ENCODE peak calls at places on chromosomes 16 and 17, in nine cellular contexts. M is activated naive CD8-positive, alpha-beta T cell treated with anti-CD3 and anti-CD28 coated beads, Interleukin-2, amount 50 U/mL, for 24 hours; J is GM19239; N is NCI-H1436; A is activated T-helper 1 cell treated with anti-CD3 and anti-CD28 coated beads, Interleukin-2, amount 50 U/mL, for 16 hours; L is Kasumi-1; V is suprapubic skin; E is hippocampal formation; S is head of caudate nucleus. Z is an unnamed sample.

GRCh38 chr17:27247071-27247957 is 46.6 kb upstream of the WSB1 start:
- DNase-seq in M (no peak), J (no peak), N (no peak), A (no peak), L (no peak), V (peak), E (no peak), S (no peak), Z (peak)

GRCh38 chr17:82882715-82883446 is 43.1 kb upstream of the ZNF750 start:
- DNase-seq in M (peak), J (no peak), N (no peak), A (peak), L (no peak), V (no peak), E (no peak), S (no peak), Z (no peak)

GRCh38 chr17:32323784-32324590 is 18.0 kb downstream of the C17orf75 start:
- DNase-seq in M (peak), J (no peak), N (no peak), A (no peak), L (no peak), V (no peak), E (no peak), S (no peak), Z (peak)

GRCh38 chr17:50206604-50207293 is 5.3 kb upstream of the COL1A1 start:
- DNase-seq in M (peak), J (no peak), N (no peak), A (no peak), L (no peak), V (peak), E (no peak), S (no peak), Z (no peak)

GRCh38 chr17:72446525-72447250 is 325.9 kb downstream of the SOX9 start:
- DNase-seq in M (no peak), J (no peak), N (no peak), A (no peak), L (no peak), V (no peak), E (no peak), S (no peak), Z (peak)

GRCh38 chr17:43552229-43552837 is 6.2 kb upstream of the ETV4 start:
- DNase-seq in M (no peak), J (no peak), N (no peak), A (no peak), L (no peak), V (no peak), E (no peak), S (no peak), Z (no peak)

GRCh38 chr17:948284-948852 is 31.2 kb downstream of the NXN start:
- DNase-seq in M (no peak), J (no peak), N (peak), A (no peak), L (no peak), V (no peak), E (no peak), S (no peak), Z (no peak)

GRCh38 chr16:81424761-81425160 is 19.8 kb upstream of the CMIP start:
- DNase-seq in M (peak), J (no peak), N (no peak), A (no peak), L (peak), V (no peak), E (no peak), S (no peak), Z (peak)

GRCh38 chr17:33038740-33039139 is 47.1 kb downstream of the SPACA3 start:
- DNase-seq in M (peak), J (no peak), N (peak), A (no peak), L (no peak), V (no peak), E (peak), S (peak), Z (no peak)

GRCh38 chr17:33369876-33370275 is 76.8 kb upstream of the ASIC2 start:
- DNase-seq in M (no peak), J (no peak), N (no peak), A (no peak), L (no peak), V (no peak), E (no peak), S (no peak), Z (no peak)

GRCh38 chr16:14497245-14498082 is 132.6 kb downstream of the PARN start:
- DNase-seq in M (no peak), J (no peak), N (no peak), A (no peak), L (no peak), V (no peak), E (no peak), S (no peak), Z (peak)

GRCh38 chr16:89613101-89613953 is at the start of gene DPEP1:
- DNase-seq in M (no peak), J (no peak), N (no peak), A (no peak), L (peak), V (no peak), E (no peak), S (no peak), Z (no peak)

GRCh38 chr16:49183911-49184310 is 97.7 kb downstream of the CBLN1 start:
- DNase-seq in M (no peak), J (no peak), N (peak), A (no peak), L (no peak), V (no peak), E (no peak), S (no peak), Z (peak)

GRCh38 chr17:46031920-46032319 is 32.9 kb downstream of the STH start:
- DNase-seq in M (no peak), J (no peak), N (no peak), A (no peak), L (no peak), V (no peak), E (no peak), S (no peak), Z (no peak)

GRCh38 chr16:84735846-84736586 is 36.2 kb downstream of the USP10 start:
- DNase-seq in M (no peak), J (no peak), N (peak), A (no peak), L (no peak), V (no peak), E (no peak), S (no peak), Z (peak)

GRCh38 chr16:85327731-85328664 is 215.7 kb upstream of the CIBAR2 start:
- DNase-seq in M (no peak), J (no peak), N (peak), A (no peak), L (peak), V (no peak), E (no peak), S (peak), Z (no peak)